ENCODE peak calls at places on chromosome 2, in seven cellular contexts. One of them, this sample, is unnamed.

GRCh38 chr2:43484323-43484930 is 111.4 kb downstream of the THADA start:
- DNase-seq in H1: no peak
- DNase-seq in trophoblast cell: peak
- DNase-seq in IMR-90: peak
- DNase-seq in neuronal stem cell: peak
- DNase-seq in mesendoderm: peak
- DNase-seq in mesenchymal stem cell: peak
- DNase-seq in this sample: no peak

GRCh38 chr2:113080134-113080533 is 12.4 kb downstream of the IL1F10 start:
- DNase-seq in neuronal stem cell: peak
- DNase-seq in trophoblast cell: peak
- DNase-seq in H1: peak
- DNase-seq in mesenchymal stem cell: peak
- DNase-seq in IMR-90: no peak
- DNase-seq in mesendoderm: peak
- DNase-seq in this sample: peak

GRCh38 chr2:72134997-72135800 is 12.5 kb downstream of the CYP26B1 start:
- DNase-seq in H1: no peak
- DNase-seq in mesenchymal stem cell: no peak
- DNase-seq in trophoblast cell: no peak
- DNase-seq in IMR-90: no peak
- DNase-seq in neuronal stem cell: no peak
- DNase-seq in mesendoderm: no peak
- DNase-seq in this sample: no peak

GRCh38 chr2:136323212-136323611 is 205.3 kb upstream of the CXCR4 start:
- DNase-seq in mesenchymal stem cell: no peak
- DNase-seq in neuronal stem cell: no peak
- DNase-seq in IMR-90: no peak
- DNase-seq in mesendoderm: no peak
- DNase-seq in H1: no peak
- DNase-seq in trophoblast cell: peak
- DNase-seq in this sample: no peak

GRCh38 chr2:176234966-176235365 is 34.3 kb upstream of the MTX2 start:
- DNase-seq in trophoblast cell: no peak
- DNase-seq in H1: no peak
- DNase-seq in mesenchymal stem cell: no peak
- DNase-seq in neuronal stem cell: no peak
- DNase-seq in mesendoderm: no peak
- DNase-seq in IMR-90: no peak
- DNase-seq in this sample: no peak

GRCh38 chr2:186841940-186842339 is 7.0 kb downstream of the ZSWIM2 start:
- DNase-seq in H1: no peak
- DNase-seq in IMR-90: peak
- DNase-seq in mesendoderm: no peak
- DNase-seq in mesenchymal stem cell: no peak
- DNase-seq in trophoblast cell: peak
- DNase-seq in neuronal stem cell: no peak
- DNase-seq in this sample: no peak

GRCh38 chr2:43220982-43221659 is 5.3 kb downstream of the ZFP36L2 start:
- DNase-seq in mesendoderm: peak
- DNase-seq in H1: peak
- DNase-seq in neuronal stem cell: peak
- DNase-seq in IMR-90: peak
- DNase-seq in trophoblast cell: no peak
- DNase-seq in mesenchymal stem cell: peak
- DNase-seq in this sample: peak

GRCh38 chr2:135311962-135312361 is 219.1 kb downstream of the ZRANB3 start:
- DNase-seq in trophoblast cell: no peak
- DNase-seq in neuronal stem cell: no peak
- DNase-seq in mesendoderm: no peak
- DNase-seq in H1: no peak
- DNase-seq in IMR-90: no peak
- DNase-seq in mesenchymal stem cell: no peak
- DNase-seq in this sample: no peak

GRCh38 chr2:70789304-70790078 is 952 bp downstream of the FIGLA start:
- DNase-seq in mesendoderm: peak
- DNase-seq in mesenchymal stem cell: peak
- DNase-seq in H1: peak
- DNase-seq in trophoblast cell: peak
- DNase-seq in neuronal stem cell: peak
- DNase-seq in IMR-90: peak
- DNase-seq in this sample: peak

GRCh38 chr2:19041773-19042172 is 316.6 kb downstream of the OSR1 start:
- DNase-seq in neuronal stem cell: no peak
- DNase-seq in mesendoderm: no peak
- DNase-seq in H1: no peak
- DNase-seq in IMR-90: no peak
- DNase-seq in trophoblast cell: no peak
- DNase-seq in mesenchymal stem cell: no peak
- DNase-seq in this sample: no peak

GRCh38 chr2:68516051-68516771 is 48.8 kb downstream of the APLF start:
- DNase-seq in H1: no peak
- DNase-seq in neuronal stem cell: no peak
- DNase-seq in IMR-90: no peak
- DNase-seq in mesendoderm: no peak
- DNase-seq in trophoblast cell: no peak
- DNase-seq in mesenchymal stem cell: no peak
- DNase-seq in this sample: no peak

GRCh38 chr2:73850009-73850408 is 21.2 kb downstream of the STAMBP start:
- DNase-seq in IMR-90: no peak
- DNase-seq in trophoblast cell: no peak
- DNase-seq in mesenchymal stem cell: no peak
- DNase-seq in neuronal stem cell: no peak
- DNase-seq in H1: no peak
- DNase-seq in mesendoderm: no peak
- DNase-seq in this sample: no peak

GRCh38 chr2:35114765-35115164 is 1240.8 kb upstream of the CRIM1 start:
- DNase-seq in IMR-90: no peak
- DNase-seq in trophoblast cell: no peak
- DNase-seq in H1: peak
- DNase-seq in neuronal stem cell: no peak
- DNase-seq in mesenchymal stem cell: no peak
- DNase-seq in mesendoderm: peak
- DNase-seq in this sample: peak

GRCh38 chr2:219073413-219074129 is 12.8 kb upstream of the IHH start:
- DNase-seq in H1: peak
- DNase-seq in neuronal stem cell: peak
- DNase-seq in IMR-90: peak
- DNase-seq in mesenchymal stem cell: peak
- DNase-seq in mesendoderm: peak
- DNase-seq in trophoblast cell: peak
- DNase-seq in this sample: peak

GRCh38 chr2:176178271-176178806 is 10.1 kb upstream of the HOXD1 start:
- DNase-seq in H1: peak
- DNase-seq in IMR-90: no peak
- DNase-seq in neuronal stem cell: no peak
- DNase-seq in mesendoderm: peak
- DNase-seq in mesenchymal stem cell: no peak
- DNase-seq in trophoblast cell: peak
- DNase-seq in this sample: peak

GRCh38 chr2:234841321-234842015 is 110.3 kb upstream of the SH3BP4 start:
- DNase-seq in trophoblast cell: no peak
- DNase-seq in H1: no peak
- DNase-seq in mesendoderm: no peak
- DNase-seq in IMR-90: no peak
- DNase-seq in mesenchymal stem cell: no peak
- DNase-seq in neuronal stem cell: no peak
- DNase-seq in this sample: no peak

GRCh38 chr2:64405476-64406406 is 48.2 kb upstream of the LGALSL start:
- DNase-seq in mesenchymal stem cell: peak
- DNase-seq in trophoblast cell: no peak
- DNase-seq in H1: no peak
- DNase-seq in mesendoderm: no peak
- DNase-seq in IMR-90: peak
- DNase-seq in neuronal stem cell: no peak
- DNase-seq in this sample: no peak

GRCh38 chr2:42852798-42853197 is 60.4 kb upstream of the HAAO start:
- DNase-seq in IMR-90: no peak
- DNase-seq in mesenchymal stem cell: no peak
- DNase-seq in H1: no peak
- DNase-seq in mesendoderm: no peak
- DNase-seq in trophoblast cell: no peak
- DNase-seq in neuronal stem cell: no peak
- DNase-seq in this sample: no peak

GRCh38 chr2:145199052-145199451 is 679.1 kb upstream of the ZEB2 start:
- DNase-seq in H1: no peak
- DNase-seq in mesenchymal stem cell: no peak
- DNase-seq in trophoblast cell: no peak
- DNase-seq in neuronal stem cell: no peak
- DNase-seq in IMR-90: no peak
- DNase-seq in mesendoderm: no peak
- DNase-seq in this sample: no peak

GRCh38 chr2:54545700-54546450 is 89.7 kb downstream of the SPTBN1 start:
- DNase-seq in H1: no peak
- DNase-seq in trophoblast cell: peak
- DNase-seq in mesendoderm: no peak
- DNase-seq in neuronal stem cell: no peak
- DNase-seq in IMR-90: peak
- DNase-seq in mesenchymal stem cell: peak
- DNase-seq in this sample: no peak

GRCh38 chr2:235011929-235012631 is 60.3 kb downstream of the SH3BP4 start:
- DNase-seq in neuronal stem cell: peak
- DNase-seq in mesenchymal stem cell: no peak
- DNase-seq in IMR-90: no peak
- DNase-seq in trophoblast cell: no peak
- DNase-seq in H1: peak
- DNase-seq in mesendoderm: no peak
- DNase-seq in this sample: no peak

GRCh38 chr2:144449028-144449406 is 70.9 kb downstream of the ZEB2 start:
- DNase-seq in H1: peak
- DNase-seq in IMR-90: no peak
- DNase-seq in mesendoderm: peak
- DNase-seq in mesenchymal stem cell: no peak
- DNase-seq in neuronal stem cell: no peak
- DNase-seq in trophoblast cell: no peak
- DNase-seq in this sample: peak

GRCh38 chr2:218261424-218262273 is 834 bp downstream of the GPBAR1 start:
- DNase-seq in trophoblast cell: no peak
- DNase-seq in IMR-90: no peak
- DNase-seq in mesendoderm: peak
- DNase-seq in H1: no peak
- DNase-seq in mesenchymal stem cell: peak
- DNase-seq in neuronal stem cell: no peak
- DNase-seq in this sample: no peak

GRCh38 chr2:7837232-7837760 is 844.6 kb upstream of the ID2 start:
- DNase-seq in mesendoderm: no peak
- DNase-seq in H1: no peak
- DNase-seq in IMR-90: no peak
- DNase-seq in neuronal stem cell: no peak
- DNase-seq in trophoblast cell: no peak
- DNase-seq in mesenchymal stem cell: no peak
- DNase-seq in this sample: no peak

GRCh38 chr2:136235451-136236418 is 117.8 kb upstream of the CXCR4 start:
- DNase-seq in mesenchymal stem cell: no peak
- DNase-seq in trophoblast cell: peak
- DNase-seq in H1: no peak
- DNase-seq in IMR-90: peak
- DNase-seq in mesendoderm: peak
- DNase-seq in neuronal stem cell: no peak
- DNase-seq in this sample: no peak

GRCh38 chr2:189676471-189676870 is 2.0 kb downstream of the ANKAR start:
- DNase-seq in mesendoderm: no peak
- DNase-seq in trophoblast cell: no peak
- DNase-seq in mesenchymal stem cell: no peak
- DNase-seq in neuronal stem cell: no peak
- DNase-seq in IMR-90: peak
- DNase-seq in H1: no peak
- DNase-seq in this sample: no peak

GRCh38 chr2:136141510-136142154 is 23.7 kb upstream of the CXCR4 start:
- DNase-seq in mesendoderm: no peak
- DNase-seq in trophoblast cell: no peak
- DNase-seq in neuronal stem cell: no peak
- DNase-seq in IMR-90: no peak
- DNase-seq in H1: no peak
- DNase-seq in mesenchymal stem cell: no peak
- DNase-seq in this sample: no peak

DNA sequence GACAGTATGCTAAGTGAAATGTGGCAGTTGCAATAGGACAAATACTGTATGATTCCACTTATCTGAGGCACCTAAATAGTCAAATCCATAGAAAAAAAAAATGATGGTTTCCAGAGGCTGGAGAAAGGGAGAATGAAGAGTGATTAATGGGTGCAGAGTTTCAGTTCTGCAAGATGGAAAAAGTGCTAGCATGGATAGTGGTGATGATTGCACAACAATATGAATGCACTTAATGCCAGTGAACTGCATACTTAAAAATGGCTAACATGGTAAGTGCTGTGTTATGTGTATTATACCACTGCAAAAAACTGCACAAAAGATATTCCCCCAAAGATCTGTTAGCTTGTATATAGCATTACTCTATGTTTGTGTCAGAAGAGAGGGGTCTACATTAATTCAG is 185.4 kb downstream of the INHBB start:
- DNase-seq in mesenchymal stem cell: peak
- DNase-seq in neuronal stem cell: no peak
- DNase-seq in trophoblast cell: no peak
- DNase-seq in H1: no peak
- DNase-seq in IMR-90: peak
- DNase-seq in mesendoderm: no peak
- DNase-seq in this sample: no peak
- H3K23ac ChIP-seq in mesenchymal stem cell: no peak
- H3K23ac ChIP-seq in neuronal stem cell: no peak
- H3K23ac ChIP-seq in trophoblast cell: no peak
- H3K23ac ChIP-seq in H1: no peak
- H3K23ac ChIP-seq in IMR-90: no peak
- H3K23ac ChIP-seq in mesendoderm: no peak
- H3K23ac ChIP-seq in this sample: no peak

DNA sequence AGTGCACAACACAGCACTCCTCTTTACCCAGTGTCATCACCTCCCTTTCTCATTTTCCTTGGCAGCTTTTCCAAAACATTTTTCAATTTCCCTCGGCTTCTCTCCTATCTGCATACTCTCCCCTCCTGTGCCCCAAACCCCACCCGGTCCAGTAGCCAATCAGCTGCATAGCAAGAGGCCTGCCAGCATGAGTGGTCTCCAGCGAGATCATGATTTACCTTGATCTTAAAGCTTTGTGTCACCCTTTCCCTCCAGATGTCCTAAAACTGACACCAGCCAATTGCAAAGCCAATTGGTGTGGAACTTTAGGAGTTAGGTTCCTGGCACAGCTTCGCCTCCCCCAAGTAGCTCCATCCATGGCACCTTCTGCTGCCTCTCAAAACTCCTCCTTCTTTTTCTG is 45.2 kb upstream of the SH3RF3 start:
- DNase-seq in mesendoderm: no peak
- DNase-seq in H1: peak
- DNase-seq in trophoblast cell: no peak
- DNase-seq in neuronal stem cell: no peak
- DNase-seq in mesenchymal stem cell: no peak
- DNase-seq in IMR-90: no peak
- DNase-seq in this sample: no peak
- H2BK5ac ChIP-seq in mesendoderm: no peak
- H2BK5ac ChIP-seq in H1: no peak
- H2BK5ac ChIP-seq in trophoblast cell: no peak
- H2BK5ac ChIP-seq in neuronal stem cell: no peak
- H2BK5ac ChIP-seq in mesenchymal stem cell: no peak
- H2BK5ac ChIP-seq in IMR-90: no peak
- H2BK5ac ChIP-seq in this sample: no peak

GRCh38 chr2:221774136-221774535 is 202.0 kb upstream of the EPHA4 start:
- DNase-seq in mesenchymal stem cell: no peak
- DNase-seq in H1: no peak
- DNase-seq in IMR-90: no peak
- DNase-seq in trophoblast cell: no peak
- DNase-seq in mesendoderm: no peak
- DNase-seq in neuronal stem cell: no peak
- DNase-seq in this sample: no peak
- H3K23ac ChIP-seq in mesenchymal stem cell: no peak
- H3K23ac ChIP-seq in H1: no peak
- H3K23ac ChIP-seq in IMR-90: no peak
- H3K23ac ChIP-seq in trophoblast cell: no peak
- H3K23ac ChIP-seq in mesendoderm: no peak
- H3K23ac ChIP-seq in neuronal stem cell: no peak
- H3K23ac ChIP-seq in this sample: no peak

GRCh38 chr2:20250436-20250835 is 25.5 kb upstream of the SDC1 start:
- DNase-seq in H1: no peak
- DNase-seq in trophoblast cell: no peak
- DNase-seq in mesendoderm: no peak
- DNase-seq in mesenchymal stem cell: no peak
- DNase-seq in neuronal stem cell: no peak
- DNase-seq in IMR-90: no peak
- DNase-seq in this sample: no peak
- H2BK5ac ChIP-seq in H1: no peak
- H2BK5ac ChIP-seq in trophoblast cell: no peak
- H2BK5ac ChIP-seq in mesendoderm: no peak
- H2BK5ac ChIP-seq in mesenchymal stem cell: no peak
- H2BK5ac ChIP-seq in neuronal stem cell: no peak
- H2BK5ac ChIP-seq in IMR-90: no peak
- H2BK5ac ChIP-seq in this sample: no peak